ENCODE peak calls at places on chromosome 21, in seven cellular contexts. Y is psoas muscle; O is AG04450; Z is D341Med; K is stimulated activated CD8-positive, alpha-beta memory T cell treated with anti-CD3 and anti-CD28 coated beads, Interleukin-15, amount 100 ng/mL, for 24 hours; N is Caki2; Q is bronchial epithelial cell. L is an unnamed sample.

GRCh38 chr21:14956826-14957225 is 108.0 kb downstream of the NRIP1 start:
- DNase-seq in Y (no peak), O (peak; percentile 16), Z (no peak), K (no peak), N (no peak), Q (peak; percentile 86), L (no peak)

GRCh38 chr21:34553199-34553952 is 41.4 kb upstream of the KCNE1 start:
- DNase-seq in Y (no peak), O (no peak), Z (no peak), K (no peak), N (no peak), Q (peak; percentile 89), L (no peak)

GRCh38 chr21:33860332-33860879 is 55.2 kb downstream of the ATP5PO start:
- DNase-seq in Y (peak; percentile 13), O (no peak), Z (no peak), K (no peak), N (no peak), Q (no peak), L (no peak)

GRCh38 chr21:34612557-34612956 is 2.4 kb downstream of the RCAN1 start:
- DNase-seq in Y (no peak), O (no peak), Z (no peak), K (no peak), N (no peak), Q (no peak), L (no peak)

GRCh38 chr21:39958731-39959130 is 91.5 kb downstream of the PCP4 start:
- DNase-seq in Y (no peak), O (no peak), Z (no peak), K (no peak), N (no peak), Q (no peak), L (no peak)

GRCh38 chr21:40602105-40602504 is 244.9 kb downstream of the DSCAM start:
- DNase-seq in Y (no peak), O (no peak), Z (no peak), K (no peak), N (no peak), Q (no peak), L (no peak)

GRCh38 chr21:33854604-33855003 is 61.0 kb downstream of the ATP5PO start:
- DNase-seq in Y (no peak), O (no peak), Z (no peak), K (no peak), N (peak; percentile 34), Q (peak; percentile 78), L (no peak)

GRCh38 chr21:27382404-27382803 is 415.5 kb upstream of the ADAMTS5 start:
- DNase-seq in Y (no peak), O (no peak), Z (no peak), K (no peak), N (no peak), Q (no peak), L (no peak)

GRCh38 chr21:41891132-41891531 is 12.0 kb upstream of the PRDM15 start:
- DNase-seq in Y (no peak), O (no peak), Z (no peak), K (no peak), N (no peak), Q (no peak), L (no peak)

GRCh38 chr21:26140185-26140584 is 30.4 kb downstream of the APP start:
- DNase-seq in Y (peak; percentile 55), O (peak; percentile 93), Z (no peak), K (no peak), N (peak; percentile 98), Q (peak; percentile 81), L (no peak)